ENCODE peak calls at places on chromosomes 6 and 20, in seven cellular contexts. One of them, this sample, is unnamed.
A peak's percentile ranks its signal among the peaks of the same experiment; 100 is the strongest.

GRCh38 chr6:101286146-101286545 is 107.4 kb upstream of the GRIK2 start:
- DNase-seq in left ventricle myocardium inferior: no peak
- DNase-seq in SK-N-SH: no peak
- DNase-seq in Peyer's patch: no peak
- DNase-seq in psoas muscle: no peak
- DNase-seq in CD8-positive, alpha-beta T cell: no peak
- DNase-seq in body of pancreas: no peak
- DNase-seq in this sample: no peak

GRCh38 chr6:106739387-106739786 is 110.0 kb downstream of the QRSL1 start:
- DNase-seq in CD8-positive, alpha-beta T cell: no peak
- DNase-seq in SK-N-SH: no peak
- DNase-seq in Peyer's patch: no peak
- DNase-seq in psoas muscle: peak; percentile 83
- DNase-seq in left ventricle myocardium inferior: peak; percentile 39
- DNase-seq in body of pancreas: peak; percentile 97
- DNase-seq in this sample: no peak

GRCh38 chr20:54995021-54995420 is 519.6 kb downstream of the DOK5 start:
- DNase-seq in Peyer's patch: no peak
- DNase-seq in SK-N-SH: no peak
- DNase-seq in body of pancreas: no peak
- DNase-seq in CD8-positive, alpha-beta T cell: no peak
- DNase-seq in left ventricle myocardium inferior: no peak
- DNase-seq in psoas muscle: no peak
- DNase-seq in this sample: no peak

GRCh38 chr6:75171151-75171550 is 34.7 kb downstream of the COL12A1 start:
- DNase-seq in CD8-positive, alpha-beta T cell: no peak
- DNase-seq in left ventricle myocardium inferior: no peak
- DNase-seq in Peyer's patch: no peak
- DNase-seq in body of pancreas: no peak
- DNase-seq in psoas muscle: no peak
- DNase-seq in SK-N-SH: no peak
- DNase-seq in this sample: no peak

GRCh38 chr6:90286884-90287488 is 9.7 kb downstream of the BACH2 start:
- DNase-seq in psoas muscle: no peak
- DNase-seq in CD8-positive, alpha-beta T cell: no peak
- DNase-seq in SK-N-SH: peak; percentile 41
- DNase-seq in body of pancreas: no peak
- DNase-seq in left ventricle myocardium inferior: no peak
- DNase-seq in Peyer's patch: no peak
- DNase-seq in this sample: peak; percentile 45

GRCh38 chr6:25446815-25447569 is 167.8 kb downstream of the CARMIL1 start:
- DNase-seq in left ventricle myocardium inferior: no peak
- DNase-seq in psoas muscle: no peak
- DNase-seq in SK-N-SH: no peak
- DNase-seq in CD8-positive, alpha-beta T cell: no peak
- DNase-seq in Peyer's patch: no peak
- DNase-seq in body of pancreas: no peak
- DNase-seq in this sample: no peak

GRCh38 chr6:128174724-128175123 is 273.9 kb upstream of the THEMIS start:
- DNase-seq in left ventricle myocardium inferior: no peak
- DNase-seq in SK-N-SH: no peak
- DNase-seq in body of pancreas: no peak
- DNase-seq in CD8-positive, alpha-beta T cell: no peak
- DNase-seq in Peyer's patch: no peak
- DNase-seq in psoas muscle: no peak
- DNase-seq in this sample: no peak

GRCh38 chr6:147046131-147046530 is 158.1 kb upstream of the STXBP5 start:
- DNase-seq in psoas muscle: no peak
- DNase-seq in body of pancreas: no peak
- DNase-seq in CD8-positive, alpha-beta T cell: no peak
- DNase-seq in SK-N-SH: no peak
- DNase-seq in Peyer's patch: no peak
- DNase-seq in left ventricle myocardium inferior: no peak
- DNase-seq in this sample: peak; percentile 28

GRCh38 chr6:11279213-11279780 is 46.8 kb upstream of the NEDD9 start:
- DNase-seq in Peyer's patch: no peak
- DNase-seq in CD8-positive, alpha-beta T cell: no peak
- DNase-seq in left ventricle myocardium inferior: no peak
- DNase-seq in body of pancreas: no peak
- DNase-seq in psoas muscle: peak; percentile 70
- DNase-seq in SK-N-SH: no peak
- DNase-seq in this sample: no peak

DNA sequence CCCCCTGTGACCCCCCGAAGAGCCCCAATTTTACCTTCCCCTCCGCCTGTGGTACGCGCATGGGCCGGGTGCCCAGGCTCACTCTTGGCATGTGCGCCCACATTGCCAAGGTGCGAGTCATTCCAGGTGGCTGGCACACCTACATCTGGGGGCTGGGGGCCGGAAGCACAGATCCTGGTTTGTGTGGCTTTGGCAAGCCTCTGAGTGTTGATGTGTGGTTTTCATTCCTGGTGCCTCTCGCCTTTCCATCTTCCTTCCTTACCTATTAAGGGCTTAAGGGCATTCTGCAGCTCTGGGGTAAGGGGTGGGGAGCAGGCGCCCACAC is 380 bp upstream of the RNF39 start:
- DNase-seq in left ventricle myocardium inferior: no peak
- DNase-seq in CD8-positive, alpha-beta T cell: no peak
- DNase-seq in Peyer's patch: no peak
- DNase-seq in body of pancreas: peak; percentile 86
- DNase-seq in SK-N-SH: peak; percentile 10
- DNase-seq in psoas muscle: no peak
- DNase-seq in this sample: no peak
- TF ChIP-seq CTCF in left ventricle myocardium inferior: no peak
- TF ChIP-seq CTCF in CD8-positive, alpha-beta T cell: no peak
- TF ChIP-seq CTCF in Peyer's patch: no peak
- TF ChIP-seq CTCF in body of pancreas: no peak
- TF ChIP-seq CTCF in SK-N-SH: no peak
- TF ChIP-seq CTCF in psoas muscle: no peak
- TF ChIP-seq CTCF in this sample: no peak

DNA sequence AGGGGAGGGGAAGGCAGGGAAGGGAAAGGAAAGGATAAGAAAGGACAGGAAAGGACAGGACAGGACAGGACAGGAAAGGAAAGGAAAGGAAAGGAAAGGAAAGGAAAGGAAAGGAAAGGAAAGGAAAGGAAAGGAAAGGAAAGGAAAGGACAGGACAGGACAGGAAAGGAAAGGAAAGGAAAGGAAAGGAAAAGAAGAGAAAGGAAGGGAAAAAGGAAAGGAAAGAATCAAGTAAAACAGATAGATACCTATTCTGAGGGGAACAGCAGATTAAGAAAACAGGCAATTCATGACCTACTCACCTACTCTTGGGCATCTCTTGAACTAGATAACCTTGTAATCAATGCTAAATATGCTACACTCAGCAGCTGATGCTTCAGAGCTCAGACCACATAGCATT is 265.4 kb downstream of the SYNE1 start:
- DNase-seq in psoas muscle: no peak
- DNase-seq in CD8-positive, alpha-beta T cell: no peak
- DNase-seq in body of pancreas: no peak
- DNase-seq in left ventricle myocardium inferior: no peak
- DNase-seq in SK-N-SH: no peak
- DNase-seq in Peyer's patch: no peak
- DNase-seq in this sample: no peak
- H3K36me3 ChIP-seq in psoas muscle: peaks cover 2% of the 10 kb centered on the region
- H3K36me3 ChIP-seq in CD8-positive, alpha-beta T cell: no peaks in the 10 kb centered on the region
- H3K36me3 ChIP-seq in body of pancreas: no peaks in the 10 kb centered on the region
- H3K36me3 ChIP-seq in left ventricle myocardium inferior: peaks cover 70% of the 10 kb centered on the region
- H3K36me3 ChIP-seq in SK-N-SH: peaks cover 62% of the 10 kb centered on the region
- H3K36me3 ChIP-seq in Peyer's patch: no peaks in the 10 kb centered on the region
- H3K36me3 ChIP-seq in this sample: peaks cover 55% of the 10 kb centered on the region

DNA sequence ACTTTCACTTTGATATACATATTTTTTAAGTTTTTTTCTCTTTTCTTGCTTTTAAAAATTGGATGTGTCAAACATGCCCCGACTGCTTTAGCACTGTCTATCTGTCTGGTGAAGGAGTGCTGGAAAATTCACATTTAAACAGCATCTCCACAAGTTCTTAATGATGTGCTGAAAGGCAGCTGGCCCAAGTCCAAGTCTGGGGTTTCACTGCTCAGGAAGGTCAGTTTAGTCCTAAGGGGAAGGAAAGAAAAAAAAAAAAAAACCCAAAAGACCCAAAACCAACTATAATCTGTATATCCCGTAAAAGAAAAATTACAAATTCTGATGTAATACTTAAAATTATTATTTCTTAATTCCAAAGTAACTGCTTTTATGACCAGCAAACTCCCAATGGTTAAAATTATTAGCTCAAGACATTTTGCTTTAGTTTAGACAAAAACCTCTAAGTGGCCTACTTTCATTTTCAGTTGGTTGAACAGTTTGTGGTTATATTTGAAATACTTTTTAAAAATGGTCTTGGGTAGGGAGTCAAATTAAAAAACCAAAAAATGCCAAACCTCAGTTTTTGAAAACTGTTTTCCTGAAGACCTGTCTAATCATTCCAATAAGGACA is 79.5 kb upstream of the PREP start:
- DNase-seq in left ventricle myocardium inferior: peak; percentile 68
- DNase-seq in CD8-positive, alpha-beta T cell: no peak
- DNase-seq in psoas muscle: peak; percentile 69
- DNase-seq in body of pancreas: peak; percentile 21
- DNase-seq in Peyer's patch: no peak
- DNase-seq in SK-N-SH: no peak
- DNase-seq in this sample: peak; percentile 90
- H3K4me3 ChIP-seq in left ventricle myocardium inferior: peak overlapping the region; percentile 18
- H3K4me3 ChIP-seq in CD8-positive, alpha-beta T cell: no peak overlapping the region
- H3K4me3 ChIP-seq in psoas muscle: no peak overlapping the region
- H3K4me3 ChIP-seq in body of pancreas: no peak overlapping the region
- H3K4me3 ChIP-seq in Peyer's patch: no peak overlapping the region
- H3K4me3 ChIP-seq in SK-N-SH: no peak overlapping the region
- H3K4me3 ChIP-seq in this sample: no peak overlapping the region

GRCh38 chr6:189676-190075 is 102.6 kb upstream of the DUSP22 start:
- DNase-seq in CD8-positive, alpha-beta T cell: no peak
- DNase-seq in left ventricle myocardium inferior: no peak
- DNase-seq in Peyer's patch: no peak
- DNase-seq in SK-N-SH: no peak
- DNase-seq in body of pancreas: no peak
- DNase-seq in psoas muscle: no peak
- DNase-seq in this sample: no peak

GRCh38 chr6:192313-192664 is 100.0 kb upstream of the DUSP22 start:
- DNase-seq in body of pancreas: no peak
- DNase-seq in left ventricle myocardium inferior: no peak
- DNase-seq in CD8-positive, alpha-beta T cell: no peak
- DNase-seq in psoas muscle: no peak
- DNase-seq in SK-N-SH: no peak
- DNase-seq in Peyer's patch: no peak
- DNase-seq in this sample: no peak

GRCh38 chr6:188821-189655 is 103.2 kb upstream of the DUSP22 start:
- DNase-seq in body of pancreas: peak; percentile 75
- DNase-seq in SK-N-SH: peak; percentile 82
- DNase-seq in CD8-positive, alpha-beta T cell: peak; percentile 72
- DNase-seq in left ventricle myocardium inferior: peak; percentile 84
- DNase-seq in Peyer's patch: peak; percentile 78
- DNase-seq in psoas muscle: peak; percentile 77
- DNase-seq in this sample: peak; percentile 90

GRCh38 chr6:191487-192312 is 100.6 kb upstream of the DUSP22 start:
- DNase-seq in psoas muscle: no peak
- DNase-seq in CD8-positive, alpha-beta T cell: no peak
- DNase-seq in Peyer's patch: no peak
- DNase-seq in body of pancreas: no peak
- DNase-seq in left ventricle myocardium inferior: no peak
- DNase-seq in SK-N-SH: no peak
- DNase-seq in this sample: no peak

DNA sequence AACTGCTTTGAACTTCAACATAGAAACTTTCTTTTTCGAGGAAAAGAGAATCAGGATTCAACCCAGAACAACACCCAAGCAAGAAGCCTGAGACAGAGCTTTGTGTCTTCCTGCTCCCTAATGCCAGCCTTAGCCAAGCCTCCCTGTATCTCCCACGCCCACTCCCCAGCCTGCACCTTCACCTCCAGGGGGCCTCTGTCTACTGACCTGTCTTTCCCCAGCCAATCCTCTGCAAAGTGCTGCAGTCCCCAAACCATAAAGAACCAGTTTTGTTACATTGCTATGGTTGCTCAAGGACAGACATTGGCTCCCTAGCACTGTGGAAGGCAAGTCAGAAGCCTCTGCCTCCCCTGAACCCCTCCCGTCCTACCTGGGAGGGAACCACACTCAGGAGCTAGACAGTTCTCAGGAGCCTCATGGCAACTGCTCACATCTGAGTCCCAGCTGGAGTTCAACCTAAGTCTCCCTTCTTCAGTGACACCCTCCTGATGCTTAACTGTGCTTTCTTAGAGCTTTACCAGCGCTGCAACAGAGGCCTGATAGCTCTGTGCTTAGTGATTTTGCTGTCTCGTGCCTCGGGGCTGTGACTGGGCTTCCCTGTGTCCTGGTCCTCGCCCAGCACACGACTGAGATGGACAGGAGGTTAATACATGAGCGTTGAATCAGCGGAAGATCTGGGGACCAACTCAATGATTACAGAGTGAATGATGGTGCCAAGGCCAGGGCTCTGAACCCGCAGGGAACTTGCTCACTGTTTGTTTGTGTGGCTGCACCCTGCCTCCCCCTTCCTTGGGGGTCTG is 101.5 kb upstream of the DUSP22 start:
- DNase-seq in body of pancreas: no peak
- DNase-seq in psoas muscle: no peak
- DNase-seq in left ventricle myocardium inferior: no peak
- DNase-seq in Peyer's patch: no peak
- DNase-seq in CD8-positive, alpha-beta T cell: no peak
- DNase-seq in SK-N-SH: no peak
- DNase-seq in this sample: peak; percentile 37
- TF ChIP-seq CTCF in body of pancreas: no peak
- TF ChIP-seq CTCF in psoas muscle: no peak
- TF ChIP-seq CTCF in left ventricle myocardium inferior: no peak
- TF ChIP-seq CTCF in Peyer's patch: no peak
- TF ChIP-seq CTCF in CD8-positive, alpha-beta T cell: no peak
- TF ChIP-seq CTCF in SK-N-SH: no peak
- TF ChIP-seq CTCF in this sample: no peak

GRCh38 chr6:129370268-129370916 is 339.6 kb downstream of the ARHGAP18 start:
- DNase-seq in left ventricle myocardium inferior: peak; percentile 18
- DNase-seq in CD8-positive, alpha-beta T cell: peak; percentile 7
- DNase-seq in Peyer's patch: no peak
- DNase-seq in SK-N-SH: peak; percentile 24
- DNase-seq in body of pancreas: no peak
- DNase-seq in psoas muscle: no peak
- DNase-seq in this sample: peak; percentile 52
- H3K36me3 ChIP-seq in left ventricle myocardium inferior: peaks cover 34% of the 10 kb centered on the region
- H3K36me3 ChIP-seq in CD8-positive, alpha-beta T cell: no peaks in the 10 kb centered on the region
- H3K36me3 ChIP-seq in Peyer's patch: no peaks in the 10 kb centered on the region
- H3K36me3 ChIP-seq in SK-N-SH: no peaks in the 10 kb centered on the region
- H3K36me3 ChIP-seq in body of pancreas: no peaks in the 10 kb centered on the region
- H3K36me3 ChIP-seq in psoas muscle: no peaks in the 10 kb centered on the region
- H3K36me3 ChIP-seq in this sample: no peaks in the 10 kb centered on the region

DNA sequence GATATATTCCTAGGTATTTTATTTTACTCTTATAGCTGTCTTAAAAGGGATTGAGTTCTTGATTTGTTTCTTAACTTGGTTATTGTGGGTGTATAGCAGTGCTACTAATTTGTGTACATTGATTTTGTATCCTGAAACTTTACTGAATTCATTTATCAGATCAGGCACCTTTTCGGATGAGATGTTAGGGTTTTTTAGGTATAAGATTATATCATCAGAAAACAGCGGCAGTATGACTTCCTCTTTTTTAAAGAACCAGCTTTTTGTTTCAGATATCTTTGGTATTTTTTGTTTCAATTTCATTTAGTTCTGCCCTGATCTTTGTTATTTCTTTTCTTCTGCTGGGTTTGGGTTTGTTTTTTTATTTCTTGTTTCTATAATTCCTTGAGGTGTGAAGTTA is 382.4 kb upstream of the ADGRB3 start:
- DNase-seq in CD8-positive, alpha-beta T cell: no peak
- DNase-seq in SK-N-SH: no peak
- DNase-seq in body of pancreas: no peak
- DNase-seq in left ventricle myocardium inferior: no peak
- DNase-seq in psoas muscle: no peak
- DNase-seq in Peyer's patch: no peak
- DNase-seq in this sample: no peak
- H3K4me3 ChIP-seq in CD8-positive, alpha-beta T cell: no peak overlapping the region
- H3K4me3 ChIP-seq in SK-N-SH: no peak overlapping the region
- H3K4me3 ChIP-seq in body of pancreas: no peak overlapping the region
- H3K4me3 ChIP-seq in left ventricle myocardium inferior: no peak overlapping the region
- H3K4me3 ChIP-seq in psoas muscle: no peak overlapping the region
- H3K4me3 ChIP-seq in Peyer's patch: no peak overlapping the region
- H3K4me3 ChIP-seq in this sample: no peak overlapping the region

This sample was measured in cardiac muscle cell.